ENCODE peak calls at places on chromosomes 16 and 17, in seven cellular contexts. R is prostate gland; J is left ventricle myocardium inferior; Q is neuronal stem cell; H is EL; O is posterior cingulate gyrus; Z is stimulated activated CD4-positive, alpha-beta T cell treated with anti-CD3 and anti-CD28 coated beads, Interleukin-1b, Interleukin-23, amount 100 ng/mL, for 24 hours. M is an unnamed sample.

GRCh38 chr17:83200746-83201145 is 121.3 kb downstream of the METRNL start:
- DNase-seq in Z (no peak), H (no peak), R (no peak), Q (no peak), O (peak; percentile 14), J (peak; percentile 14), M (no peak)

GRCh38 chr16:51408357-51408756 is 257.3 kb upstream of the SALL1 start:
- DNase-seq in J (no peak), Q (no peak), Z (no peak), R (no peak), H (peak; percentile 31), O (no peak), M (no peak)

GRCh38 chr16:11355862-11356261 is 10.6 kb downstream of the RMI2 start:
- DNase-seq in J (no peak), O (no peak), H (no peak), R (no peak), Q (no peak), Z (no peak), M (no peak)

GRCh38 chr16:81445143-81445922 is 725 bp downstream of the CMIP start:
- DNase-seq in J (no peak), R (no peak), H (peak; percentile 44), Q (no peak), O (peak; percentile 48), Z (no peak), M (no peak)

GRCh38 chr16:8430401-8430800 is 159.9 kb downstream of the TMEM114 start:
- DNase-seq in Q (no peak), R (no peak), J (no peak), H (no peak), Z (no peak), O (no peak), M (no peak)

GRCh38 chr17:79401704-79402075 is 209.2 kb downstream of the RBFOX3 start:
- DNase-seq in Z (no peak), R (no peak), J (no peak), Q (no peak), O (no peak), H (no peak), M (no peak)

GRCh38 chr16:75868636-75869389 is 142.5 kb upstream of the CPHXL start:
- DNase-seq in Z (no peak), H (no peak), Q (no peak), O (no peak), R (no peak), J (no peak), M (no peak)

GRCh38 chr17:15261063-15261817 is 3.9 kb downstream of the PMP22 start:
- DNase-seq in R (no peak), J (peak; percentile 48), Z (no peak), H (peak; percentile 69), Q (peak; percentile 51), O (peak; percentile 60), M (no peak)

GRCh38 chr16:88684569-88685155 is 1.6 kb downstream of the SNAI3 start:
- DNase-seq in Z (no peak), Q (no peak), O (no peak), R (no peak), H (no peak), J (no peak), M (no peak)

GRCh38 chr16:66832661-66833305 is 2.0 kb upstream of the NAE1 start:
- DNase-seq in R (no peak), O (no peak), Q (no peak), J (no peak), Z (no peak), H (peak; percentile 48), M (no peak)

GRCh38 chr16:18965555-18965954 is 18.2 kb upstream of the TMC7 start:
- DNase-seq in R (no peak), J (no peak), O (no peak), Z (no peak), Q (no peak), H (no peak), M (no peak)

GRCh38 chr17:8698142-8699050 is 46.2 kb downstream of the CCDC42 start:
- DNase-seq in J (peak; percentile 50), O (peak; percentile 45), H (peak; percentile 59), Z (no peak), Q (no peak), R (peak; percentile 68), M (peak; percentile 38)

GRCh38 chr16:3171181-3171854 is 16.7 kb upstream of the OR1F1 start:
- DNase-seq in H (no peak), J (no peak), O (no peak), R (no peak), Z (no peak), Q (no peak), M (no peak)

GRCh38 chr17:67376509-67376891 is 581 bp upstream of the PITPNC1 start:
- DNase-seq in O (no peak), R (peak; percentile 24), Z (no peak), Q (no peak), J (no peak), H (peak; percentile 40), M (no peak)

GRCh38 chr17:14318109-14318905 is 17.4 kb downstream of the HS3ST3B1 start:
- DNase-seq in J (no peak), H (no peak), R (no peak), Z (no peak), O (no peak), Q (no peak), M (no peak)

GRCh38 chr17:351875-352420 is 659 bp downstream of the RPH3AL start:
- DNase-seq in O (no peak), Z (no peak), J (no peak), H (no peak), R (no peak), Q (no peak), M (no peak)

GRCh38 chr17:4229627-4230026 is 34.2 kb downstream of the ANKFY1 start:
- DNase-seq in Q (no peak), J (peak; percentile 51), Z (no peak), R (peak; percentile 10), O (no peak), H (peak; percentile 89), M (no peak)

GRCh38 chr16:50974438-50975036 is 176.5 kb downstream of the SALL1 start:
- DNase-seq in J (no peak), O (no peak), R (no peak), Z (no peak), Q (no peak), H (no peak), M (no peak)

GRCh38 chr17:46782250-46782953 is 36.1 kb downstream of the WNT3 start:
- DNase-seq in H (peak; percentile 48), Z (no peak), J (no peak), R (no peak), Q (no peak), O (no peak), M (peak; percentile 44)

GRCh38 chr17:71519285-71519684 is 601.5 kb upstream of the SOX9 start:
- DNase-seq in J (no peak), R (no peak), Z (no peak), Q (no peak), H (no peak), O (no peak), M (no peak)